ENCODE peak calls at places on chromosomes 12 and 14, in six cellular contexts. One of them, this sample, is unnamed.

GRCh38 chr12:45648070-45648469 is 81.4 kb upstream of the ARID2 start:
- DNase-seq in fibroblast of pulmonary artery: no peak
- DNase-seq in hippocampal formation: no peak
- DNase-seq in stimulated activated CD4-positive, alpha-beta T cell treated with anti-CD3 and anti-CD28 coated beads, Interleukin-15, amount 100 ng/mL, for 48 hours: no peak
- DNase-seq in T-cell: no peak
- DNase-seq in lower lobe of right lung: no peak
- DNase-seq in this sample: no peak

GRCh38 chr12:110279976-110280783 is 867 bp upstream of the ATP2A2 start:
- DNase-seq in hippocampal formation: peak
- DNase-seq in stimulated activated CD4-positive, alpha-beta T cell treated with anti-CD3 and anti-CD28 coated beads, Interleukin-15, amount 100 ng/mL, for 48 hours: peak
- DNase-seq in fibroblast of pulmonary artery: peak
- DNase-seq in lower lobe of right lung: peak
- DNase-seq in T-cell: peak
- DNase-seq in this sample: peak

GRCh38 chr12:131132118-131132892 is 178.6 kb downstream of the ADGRD1 start:
- DNase-seq in hippocampal formation: no peak
- DNase-seq in T-cell: peak
- DNase-seq in stimulated activated CD4-positive, alpha-beta T cell treated with anti-CD3 and anti-CD28 coated beads, Interleukin-15, amount 100 ng/mL, for 48 hours: peak
- DNase-seq in lower lobe of right lung: peak
- DNase-seq in fibroblast of pulmonary artery: peak
- DNase-seq in this sample: peak

GRCh38 chr12:4383304-4383865 is 3.9 kb upstream of the FGF23 start:
- DNase-seq in hippocampal formation: no peak
- DNase-seq in T-cell: no peak
- DNase-seq in stimulated activated CD4-positive, alpha-beta T cell treated with anti-CD3 and anti-CD28 coated beads, Interleukin-15, amount 100 ng/mL, for 48 hours: no peak
- DNase-seq in lower lobe of right lung: no peak
- DNase-seq in fibroblast of pulmonary artery: no peak
- DNase-seq in this sample: no peak

GRCh38 chr12:51949342-51950030 is 2.0 kb upstream of the ACVR1B start:
- DNase-seq in stimulated activated CD4-positive, alpha-beta T cell treated with anti-CD3 and anti-CD28 coated beads, Interleukin-15, amount 100 ng/mL, for 48 hours: no peak
- DNase-seq in fibroblast of pulmonary artery: no peak
- DNase-seq in hippocampal formation: no peak
- DNase-seq in lower lobe of right lung: no peak
- DNase-seq in T-cell: no peak
- DNase-seq in this sample: no peak

GRCh38 chr14:95707327-95707726 is 6.6 kb downstream of the TCL1A start:
- DNase-seq in stimulated activated CD4-positive, alpha-beta T cell treated with anti-CD3 and anti-CD28 coated beads, Interleukin-15, amount 100 ng/mL, for 48 hours: no peak
- DNase-seq in hippocampal formation: no peak
- DNase-seq in fibroblast of pulmonary artery: no peak
- DNase-seq in T-cell: no peak
- DNase-seq in lower lobe of right lung: no peak
- DNase-seq in this sample: no peak

GRCh38 chr14:59215353-59215752 is 26.9 kb downstream of the DAAM1 start:
- DNase-seq in stimulated activated CD4-positive, alpha-beta T cell treated with anti-CD3 and anti-CD28 coated beads, Interleukin-15, amount 100 ng/mL, for 48 hours: no peak
- DNase-seq in hippocampal formation: peak
- DNase-seq in fibroblast of pulmonary artery: peak
- DNase-seq in lower lobe of right lung: peak
- DNase-seq in T-cell: no peak
- DNase-seq in this sample: no peak

GRCh38 chr14:72925171-72925759 is 999 bp upstream of the DCAF4 start:
- DNase-seq in hippocampal formation: no peak
- DNase-seq in lower lobe of right lung: no peak
- DNase-seq in stimulated activated CD4-positive, alpha-beta T cell treated with anti-CD3 and anti-CD28 coated beads, Interleukin-15, amount 100 ng/mL, for 48 hours: no peak
- DNase-seq in T-cell: no peak
- DNase-seq in fibroblast of pulmonary artery: no peak
- DNase-seq in this sample: no peak

GRCh38 chr12:124625867-124626675 is 58.7 kb upstream of the NCOR2 start:
- DNase-seq in T-cell: no peak
- DNase-seq in lower lobe of right lung: peak
- DNase-seq in stimulated activated CD4-positive, alpha-beta T cell treated with anti-CD3 and anti-CD28 coated beads, Interleukin-15, amount 100 ng/mL, for 48 hours: no peak
- DNase-seq in hippocampal formation: no peak
- DNase-seq in fibroblast of pulmonary artery: peak
- DNase-seq in this sample: peak

This sample was measured in brain microvascular endothelial cell.